ENCODE peak calls at places on chromosomes 7 and 10, in seven cellular contexts. One of them, this sample, is unnamed.

GRCh38 chr7:17968791-17969715 is 28.8 kb upstream of the SNX13 start:
- DNase-seq in epithelial cell of esophagus: no peak
- DNase-seq in endothelial cell: no peak
- DNase-seq in neural crest cell: no peak
- DNase-seq in A549: no peak
- DNase-seq in PC-3: peak
- DNase-seq in cardiac fibroblast: no peak
- DNase-seq in this sample: no peak

GRCh38 chr10:132036153-132036886 is 29.4 kb upstream of the JAKMIP3 start:
- DNase-seq in epithelial cell of esophagus: peak
- DNase-seq in endothelial cell: peak
- DNase-seq in neural crest cell: peak
- DNase-seq in A549: peak
- DNase-seq in PC-3: no peak
- DNase-seq in cardiac fibroblast: peak
- DNase-seq in this sample: no peak

GRCh38 chr10:17003151-17003550 is 126.5 kb downstream of the CUBN start:
- DNase-seq in epithelial cell of esophagus: no peak
- DNase-seq in endothelial cell: no peak
- DNase-seq in neural crest cell: no peak
- DNase-seq in A549: no peak
- DNase-seq in PC-3: no peak
- DNase-seq in cardiac fibroblast: peak
- DNase-seq in this sample: no peak

GRCh38 chr10:44399478-44400451 is 14.9 kb upstream of the CXCL12 start:
- DNase-seq in epithelial cell of esophagus: no peak
- DNase-seq in endothelial cell: no peak
- DNase-seq in neural crest cell: no peak
- DNase-seq in A549: no peak
- DNase-seq in PC-3: no peak
- DNase-seq in cardiac fibroblast: no peak
- DNase-seq in this sample: peak

GRCh38 chr10:84160663-84161362 is 12.8 kb upstream of the GPR15LG start:
- DNase-seq in epithelial cell of esophagus: peak
- DNase-seq in endothelial cell: no peak
- DNase-seq in neural crest cell: no peak
- DNase-seq in A549: no peak
- DNase-seq in PC-3: no peak
- DNase-seq in cardiac fibroblast: no peak
- DNase-seq in this sample: no peak

GRCh38 chr7:142934056-142934455 is 510 bp upstream of the TRPV5 start:
- DNase-seq in epithelial cell of esophagus: no peak
- DNase-seq in endothelial cell: no peak
- DNase-seq in neural crest cell: no peak
- DNase-seq in A549: no peak
- DNase-seq in PC-3: no peak
- DNase-seq in cardiac fibroblast: no peak
- DNase-seq in this sample: no peak

GRCh38 chr7:80851896-80852476 is 66.9 kb downstream of the SEMA3C start:
- DNase-seq in epithelial cell of esophagus: peak
- DNase-seq in endothelial cell: no peak
- DNase-seq in neural crest cell: no peak
- DNase-seq in A549: no peak
- DNase-seq in PC-3: peak
- DNase-seq in cardiac fibroblast: peak
- DNase-seq in this sample: no peak

GRCh38 chr10:114694735-114695134 is 36.7 kb upstream of the ABLIM1 start:
- DNase-seq in epithelial cell of esophagus: peak
- DNase-seq in endothelial cell: peak
- DNase-seq in neural crest cell: peak
- DNase-seq in A549: peak
- DNase-seq in PC-3: peak
- DNase-seq in cardiac fibroblast: peak
- DNase-seq in this sample: no peak

GRCh38 chr10:22308390-22308789 is 7.8 kb upstream of the COMMD3 start:
- DNase-seq in epithelial cell of esophagus: peak
- DNase-seq in endothelial cell: no peak
- DNase-seq in neural crest cell: no peak
- DNase-seq in A549: peak
- DNase-seq in PC-3: peak
- DNase-seq in cardiac fibroblast: peak
- DNase-seq in this sample: no peak

GRCh38 chr10:28410420-28411135 is 107.7 kb upstream of the MPP7 start:
- DNase-seq in epithelial cell of esophagus: peak
- DNase-seq in endothelial cell: no peak
- DNase-seq in neural crest cell: no peak
- DNase-seq in A549: peak
- DNase-seq in PC-3: peak
- DNase-seq in cardiac fibroblast: no peak
- DNase-seq in this sample: no peak

GRCh38 chr7:116496653-116497052 is 2.9 kb upstream of the CAV2 start:
- DNase-seq in epithelial cell of esophagus: no peak
- DNase-seq in endothelial cell: no peak
- DNase-seq in neural crest cell: no peak
- DNase-seq in A549: no peak
- DNase-seq in PC-3: no peak
- DNase-seq in cardiac fibroblast: no peak
- DNase-seq in this sample: no peak

GRCh38 chr10:33808475-33808874 is 474.0 kb upstream of the NRP1 start:
- DNase-seq in epithelial cell of esophagus: no peak
- DNase-seq in endothelial cell: no peak
- DNase-seq in neural crest cell: no peak
- DNase-seq in A549: no peak
- DNase-seq in PC-3: no peak
- DNase-seq in cardiac fibroblast: no peak
- DNase-seq in this sample: no peak

GRCh38 chr10:49646256-49646870 is 32.5 kb downstream of the CHAT start:
- DNase-seq in epithelial cell of esophagus: no peak
- DNase-seq in endothelial cell: no peak
- DNase-seq in neural crest cell: no peak
- DNase-seq in A549: no peak
- DNase-seq in PC-3: no peak
- DNase-seq in cardiac fibroblast: no peak
- DNase-seq in this sample: no peak

GRCh38 chr10:49365275-49365674 is 30.6 kb downstream of the DRGX start:
- DNase-seq in epithelial cell of esophagus: no peak
- DNase-seq in endothelial cell: no peak
- DNase-seq in neural crest cell: no peak
- DNase-seq in A549: no peak
- DNase-seq in PC-3: no peak
- DNase-seq in cardiac fibroblast: no peak
- DNase-seq in this sample: no peak

GRCh38 chr10:126224967-126225671 is 163.2 kb downstream of the ADAM12 start:
- DNase-seq in epithelial cell of esophagus: no peak
- DNase-seq in endothelial cell: no peak
- DNase-seq in neural crest cell: no peak
- DNase-seq in A549: no peak
- DNase-seq in PC-3: no peak
- DNase-seq in cardiac fibroblast: no peak
- DNase-seq in this sample: no peak

GRCh38 chr10:84654671-84655070 is 326.3 kb downstream of the CCSER2 start:
- DNase-seq in epithelial cell of esophagus: peak
- DNase-seq in endothelial cell: no peak
- DNase-seq in neural crest cell: no peak
- DNase-seq in A549: no peak
- DNase-seq in PC-3: peak
- DNase-seq in cardiac fibroblast: no peak
- DNase-seq in this sample: no peak

GRCh38 chr7:10579561-10579960 is 394.1 kb upstream of the PHF14 start:
- DNase-seq in epithelial cell of esophagus: no peak
- DNase-seq in endothelial cell: no peak
- DNase-seq in neural crest cell: no peak
- DNase-seq in A549: no peak
- DNase-seq in PC-3: no peak
- DNase-seq in cardiac fibroblast: no peak
- DNase-seq in this sample: no peak

GRCh38 chr10:119343001-119343601 is 135.7 kb downstream of the GRK5 start:
- DNase-seq in epithelial cell of esophagus: no peak
- DNase-seq in endothelial cell: no peak
- DNase-seq in neural crest cell: no peak
- DNase-seq in A549: no peak
- DNase-seq in PC-3: no peak
- DNase-seq in cardiac fibroblast: no peak
- DNase-seq in this sample: no peak

GRCh38 chr7:28062197-28062988 is 118.2 kb downstream of the JAZF1 start:
- DNase-seq in epithelial cell of esophagus: peak
- DNase-seq in endothelial cell: peak
- DNase-seq in neural crest cell: peak
- DNase-seq in A549: peak
- DNase-seq in PC-3: peak
- DNase-seq in cardiac fibroblast: peak
- DNase-seq in this sample: peak

GRCh38 chr7:29884399-29885272 is 78.3 kb downstream of the WIPF3 start:
- DNase-seq in epithelial cell of esophagus: peak
- DNase-seq in endothelial cell: no peak
- DNase-seq in neural crest cell: no peak
- DNase-seq in A549: no peak
- DNase-seq in PC-3: peak
- DNase-seq in cardiac fibroblast: no peak
- DNase-seq in this sample: no peak

GRCh38 chr10:69061305-69062161 is 26.4 kb upstream of the SRGN start:
- DNase-seq in epithelial cell of esophagus: peak
- DNase-seq in endothelial cell: no peak
- DNase-seq in neural crest cell: no peak
- DNase-seq in A549: peak
- DNase-seq in PC-3: peak
- DNase-seq in cardiac fibroblast: peak
- DNase-seq in this sample: peak

GRCh38 chr7:98174334-98175259 is 36.6 kb upstream of the BHLHA15 start:
- DNase-seq in epithelial cell of esophagus: no peak
- DNase-seq in endothelial cell: no peak
- DNase-seq in neural crest cell: no peak
- DNase-seq in A549: no peak
- DNase-seq in PC-3: no peak
- DNase-seq in cardiac fibroblast: no peak
- DNase-seq in this sample: no peak

GRCh38 chr10:98172073-98172472 is 37.6 kb downstream of the R3HCC1L start:
- DNase-seq in epithelial cell of esophagus: no peak
- DNase-seq in endothelial cell: no peak
- DNase-seq in neural crest cell: no peak
- DNase-seq in A549: no peak
- DNase-seq in PC-3: no peak
- DNase-seq in cardiac fibroblast: peak
- DNase-seq in this sample: no peak

GRCh38 chr7:47622946-47623640 is 41.2 kb upstream of the TNS3 start:
- DNase-seq in epithelial cell of esophagus: peak
- DNase-seq in endothelial cell: no peak
- DNase-seq in neural crest cell: no peak
- DNase-seq in A549: no peak
- DNase-seq in PC-3: peak
- DNase-seq in cardiac fibroblast: peak
- DNase-seq in this sample: peak

GRCh38 chr7:38728145-38728544 is 97.0 kb upstream of the AMPH start:
- DNase-seq in epithelial cell of esophagus: peak
- DNase-seq in endothelial cell: no peak
- DNase-seq in neural crest cell: no peak
- DNase-seq in A549: no peak
- DNase-seq in PC-3: peak
- DNase-seq in cardiac fibroblast: peak
- DNase-seq in this sample: no peak

DNA sequence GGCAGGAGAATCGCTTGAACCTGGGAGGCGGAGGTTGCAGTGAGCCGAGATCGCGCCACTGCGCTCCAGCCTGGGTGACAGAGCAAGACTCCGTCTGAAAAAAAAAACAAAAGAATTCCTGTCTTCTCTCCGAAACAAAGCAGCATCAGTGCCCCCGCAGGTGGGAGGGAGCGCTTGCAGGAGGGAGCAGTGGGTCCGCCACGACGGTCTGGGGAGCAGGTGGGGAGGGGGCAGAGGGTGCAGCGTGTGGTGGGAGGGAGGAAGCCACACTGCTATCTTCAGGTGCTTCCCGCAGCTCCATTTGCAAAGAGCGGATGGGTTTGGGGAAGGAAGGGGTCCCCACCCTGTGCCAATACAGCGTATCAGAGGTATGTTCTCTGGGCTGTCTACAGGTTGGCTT is 31.7 kb downstream of the LIMK1 start:
- DNase-seq in epithelial cell of esophagus: no peak
- DNase-seq in endothelial cell: peak
- DNase-seq in neural crest cell: no peak
- DNase-seq in A549: no peak
- DNase-seq in PC-3: no peak
- DNase-seq in cardiac fibroblast: no peak
- DNase-seq in this sample: no peak
- TF ChIP-seq CTCF in epithelial cell of esophagus: no peak
- TF ChIP-seq CTCF in endothelial cell: no peak
- TF ChIP-seq CTCF in neural crest cell: no peak
- TF ChIP-seq CTCF in A549: no peak
- TF ChIP-seq CTCF in PC-3: peak
- TF ChIP-seq CTCF in cardiac fibroblast: no peak
- TF ChIP-seq CTCF in this sample: no peak

DNA sequence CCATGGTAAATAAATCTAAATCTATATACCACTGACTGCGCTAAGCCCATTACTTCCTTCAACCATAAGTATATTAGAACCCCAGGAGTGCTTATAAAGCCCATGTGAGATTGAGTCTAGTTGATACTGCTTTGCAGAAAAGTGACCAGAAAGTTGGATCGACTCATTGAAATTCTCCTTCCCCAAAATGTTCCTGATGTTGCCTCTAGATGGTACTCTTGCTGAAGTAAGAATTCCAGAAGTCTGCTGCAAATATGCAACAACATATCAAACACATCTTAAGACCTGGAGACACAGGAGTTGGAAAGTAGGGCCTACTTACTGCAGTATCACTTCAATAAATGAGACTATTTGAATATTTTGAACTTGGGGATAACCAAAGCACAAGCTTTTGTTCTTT is 550.8 kb downstream of the IPMK start:
- DNase-seq in epithelial cell of esophagus: peak
- DNase-seq in endothelial cell: no peak
- DNase-seq in neural crest cell: no peak
- DNase-seq in A549: no peak
- DNase-seq in PC-3: peak
- DNase-seq in cardiac fibroblast: peak
- DNase-seq in this sample: no peak
- TF ChIP-seq CTCF in epithelial cell of esophagus: peak
- TF ChIP-seq CTCF in endothelial cell: peak
- TF ChIP-seq CTCF in neural crest cell: peak
- TF ChIP-seq CTCF in A549: peak
- TF ChIP-seq CTCF in PC-3: peak
- TF ChIP-seq CTCF in cardiac fibroblast: peak
- TF ChIP-seq CTCF in this sample: peak

DNA sequence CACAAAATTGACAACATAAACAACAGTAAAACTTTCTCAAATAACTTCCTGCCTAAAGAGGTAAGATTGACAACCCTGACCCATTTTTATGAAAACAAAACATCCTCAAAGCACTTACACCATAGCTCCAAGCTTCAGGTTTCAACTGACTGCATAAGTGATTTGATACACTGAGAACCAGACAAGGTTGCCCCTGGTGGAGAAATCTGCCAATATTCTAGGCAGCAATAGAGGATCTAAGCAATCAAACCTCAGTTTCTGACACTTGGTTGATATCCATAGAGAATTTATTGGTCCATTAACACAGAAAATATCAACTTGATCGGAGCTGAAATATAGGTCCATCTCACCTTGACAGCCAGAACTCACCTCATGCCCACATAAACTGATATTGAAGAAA is 147.8 kb downstream of the ELAPOR2 start:
- DNase-seq in epithelial cell of esophagus: peak
- DNase-seq in endothelial cell: no peak
- DNase-seq in neural crest cell: no peak
- DNase-seq in A549: no peak
- DNase-seq in PC-3: peak
- DNase-seq in cardiac fibroblast: no peak
- DNase-seq in this sample: no peak
- TF ChIP-seq CTCF in epithelial cell of esophagus: no peak
- TF ChIP-seq CTCF in endothelial cell: peak
- TF ChIP-seq CTCF in neural crest cell: peak
- TF ChIP-seq CTCF in A549: no peak
- TF ChIP-seq CTCF in PC-3: peak
- TF ChIP-seq CTCF in cardiac fibroblast: peak
- TF ChIP-seq CTCF in this sample: peak

GRCh38 chr7:126529254-126529653 is 723.5 kb downstream of the GRM8 start:
- DNase-seq in epithelial cell of esophagus: no peak
- DNase-seq in endothelial cell: no peak
- DNase-seq in neural crest cell: no peak
- DNase-seq in A549: no peak
- DNase-seq in PC-3: no peak
- DNase-seq in cardiac fibroblast: no peak
- DNase-seq in this sample: no peak
- TF ChIP-seq CTCF in epithelial cell of esophagus: no peak
- TF ChIP-seq CTCF in endothelial cell: no peak
- TF ChIP-seq CTCF in neural crest cell: no peak
- TF ChIP-seq CTCF in A549: no peak
- TF ChIP-seq CTCF in PC-3: no peak
- TF ChIP-seq CTCF in cardiac fibroblast: no peak
- TF ChIP-seq CTCF in this sample: no peak

This sample was measured in AG09319.